ENCODE peak calls at places on chromosomes 5 and 9, in eight cellular contexts. G is T-helper 2 cell; Z is activated CD4-positive, CD25-positive, alpha-beta regulatory T cell; Q is ACHN; D is left ventricle myocardium inferior; C is HS-5; M is effector CD8-positive, alpha-beta T cell; I is thyroid gland. P is an unnamed sample.
A peak's percentile ranks its signal among the peaks of the same experiment; 100 is the strongest.

GRCh38 chr9:85723220-85723619 is 18.5 kb downstream of the AGTPBP1 start:
- DNase-seq in G (peak; percentile 83), Z (no peak), Q (no peak), D (peak; percentile 22), C (no peak), M (peak; percentile 29), I (no peak), P (no peak)

GRCh38 chr9:88236531-88237453 is 98.5 kb upstream of the SPATA31C2 start:
- DNase-seq in G (no peak), Z (no peak), Q (no peak), D (peak; percentile 63), C (no peak), M (no peak), I (no peak), P (no peak)

GRCh38 chr9:76537150-76537646 is 78.2 kb downstream of the GCNT1 start:
- DNase-seq in G (no peak), Z (no peak), Q (no peak), D (peak; percentile 36), C (no peak), M (no peak), I (peak; percentile 86), P (no peak)

GRCh38 chr9:79670269-79670961 is 98.7 kb downstream of the TLE4 start:
- DNase-seq in G (no peak), Z (no peak), Q (no peak), D (no peak), C (no peak), M (no peak), I (no peak), P (no peak)

GRCh38 chr9:121743441-121744001 is 92.1 kb downstream of the DAB2IP start:
- DNase-seq in G (no peak), Z (no peak), Q (peak; percentile 88), D (peak; percentile 87), C (no peak), M (no peak), I (peak; percentile 94), P (peak; percentile 77)

GRCh38 chr9:127204771-127205470 is 59.7 kb upstream of the GARNL3 start:
- DNase-seq in G (peak; percentile 11), Z (no peak), Q (peak; percentile 37), D (peak; percentile 20), C (no peak), M (no peak), I (no peak), P (no peak)

GRCh38 chr9:133119039-133119438 is 2.0 kb downstream of the RALGDS start:
- DNase-seq in G (no peak), Z (no peak), Q (no peak), D (peak; percentile 55), C (no peak), M (no peak), I (peak; percentile 41), P (no peak)

GRCh38 chr5:133688386-133688785 is 76.0 kb upstream of the FSTL4 start:
- DNase-seq in G (peak; percentile 70), Z (no peak), Q (no peak), D (no peak), C (no peak), M (no peak), I (no peak), P (no peak)

GRCh38 chr5:141898448-141899094 is 20.4 kb upstream of the PCDH1 start:
- DNase-seq in G (no peak), Z (no peak), Q (no peak), D (no peak), C (no peak), M (no peak), I (no peak), P (no peak)